ENCODE peak calls at places on chromosome 21, in six cellular contexts. D is brain microvascular endothelial cell, R is K562, I is dorsolateral prefrontal cortex, O is right lobe of liver, F is mesendoderm. A is an unnamed sample.

GRCh38 chr21:25735895-25736597 is 1.3 kb downstream of the GABPA start:
- DNase-seq in D (peak), R (peak), I (no peak), O (no peak), F (peak), A (peak)

GRCh38 chr21:45075606-45076244 is 1.3 kb downstream of the ADARB1 start:
- DNase-seq in D (peak), R (no peak), I (no peak), O (no peak), F (no peak), A (no peak)

GRCh38 chr21:37208741-37209225 is 58.4 kb downstream of the VPS26C start:
- DNase-seq in D (no peak), R (no peak), I (no peak), O (no peak), F (no peak), A (no peak)

GRCh38 chr21:32411366-32412161 is 942 bp upstream of the EVA1C start:
- DNase-seq in D (no peak), R (peak), I (peak), O (peak), F (no peak), A (peak)

GRCh38 chr21:27306821-27307746 is 340.2 kb upstream of the ADAMTS5 start:
- DNase-seq in D (no peak), R (no peak), I (no peak), O (no peak), F (no peak), A (no peak)

GRCh38 chr21:45870851-45871615 is 110.5 kb upstream of the COL6A1 start:
- DNase-seq in D (no peak), R (no peak), I (peak), O (no peak), F (no peak), A (no peak)

GRCh38 chr21:46144464-46145070 is 10.8 kb downstream of the FTCD start:
- DNase-seq in D (no peak), R (no peak), I (no peak), O (peak), F (peak), A (no peak)

GRCh38 chr21:45498646-45499000 is 43.6 kb downstream of the SLC19A1 start:
- DNase-seq in D (no peak), R (no peak), I (no peak), O (peak), F (no peak), A (no peak)

GRCh38 chr21:44845418-44846200 is 27.7 kb upstream of the SUMO3 start:
- DNase-seq in D (no peak), R (peak), I (no peak), O (no peak), F (peak), A (no peak)

GRCh38 chr21:44434568-44434925 is 20.8 kb upstream of the LRRC3 start:
- DNase-seq in D (no peak), R (no peak), I (no peak), O (no peak), F (no peak), A (no peak)

GRCh38 chr21:35527358-35527757 is 478.3 kb upstream of the RUNX1 start:
- DNase-seq in D (no peak), R (no peak), I (no peak), O (no peak), F (no peak), A (no peak)

GRCh38 chr21:45818904-45819285 is 162.7 kb upstream of the COL6A1 start:
- DNase-seq in D (peak), R (no peak), I (no peak), O (no peak), F (no peak), A (no peak)

GRCh38 chr21:25518491-25518911 is 88.8 kb downstream of the MRPL39 start:
- DNase-seq in D (no peak), R (no peak), I (no peak), O (no peak), F (peak), A (no peak)

GRCh38 chr21:37527103-37527502 is 160.5 kb downstream of the DYRK1A start:
- DNase-seq in D (no peak), R (no peak), I (no peak), O (no peak), F (no peak), A (no peak)

GRCh38 chr21:44711327-44712202 is at the start of gene TSPEAR:
- DNase-seq in D (no peak), R (no peak), I (peak), O (no peak), F (peak), A (no peak)

GRCh38 chr21:46212721-46213484 is 15.7 kb downstream of the LSS start:
- DNase-seq in D (no peak), R (no peak), I (peak), O (peak), F (no peak), A (no peak)

GRCh38 chr21:44918107-44918470 is 2.6 kb downstream of the ITGB2 start:
- DNase-seq in D (no peak), R (no peak), I (no peak), O (peak), F (no peak), A (no peak)

GRCh38 chr21:22575165-22575584 is 1577.0 kb downstream of the NCAM2 start:
- DNase-seq in D (no peak), R (peak), I (no peak), O (no peak), F (peak), A (no peak)

GRCh38 chr21:14119038-14119437 is 91.7 kb downstream of the LIPI start:
- DNase-seq in D (no peak), R (peak), I (no peak), O (no peak), F (peak), A (no peak)

GRCh38 chr21:46431884-46432488 is 26.7 kb upstream of the DIP2A start:
- DNase-seq in D (no peak), R (no peak), I (peak), O (no peak), F (no peak), A (no peak)

GRCh38 chr21:43864806-43865470 is at the start of gene AGPAT3:
- DNase-seq in D (no peak), R (peak), I (no peak), O (no peak), F (no peak), A (no peak)

GRCh38 chr21:43332872-43333300 is 94.0 kb downstream of the SIK1 start:
- DNase-seq in D (no peak), R (no peak), I (no peak), O (no peak), F (no peak), A (no peak)

GRCh38 chr21:29849735-29850176 is 90.0 kb downstream of the GRIK1 start:
- DNase-seq in D (peak), R (peak), I (peak), O (peak), F (peak), A (peak)

GRCh38 chr21:43287111-43287973 is 118.5 kb downstream of the CRYAA start:
- DNase-seq in D (no peak), R (no peak), I (no peak), O (no peak), F (no peak), A (no peak)

GRCh38 chr21:46092026-46092764 is 5.7 kb upstream of the COL6A2 start:
- DNase-seq in D (peak), R (no peak), I (no peak), O (no peak), F (no peak), A (no peak)

GRCh38 chr21:32184485-32184884 is 94.4 kb downstream of the MIS18A start:
- DNase-seq in D (no peak), R (peak), I (no peak), O (no peak), F (peak), A (no peak)

GRCh38 chr21:35573472-35574389 is 486.6 kb downstream of the SETD4 start:
- DNase-seq in D (no peak), R (no peak), I (no peak), O (no peak), F (no peak), A (no peak)

GRCh38 chr21:42809171-42809570 is 70.2 kb downstream of the WDR4 start:
- DNase-seq in D (no peak), R (no peak), I (no peak), O (no peak), F (no peak), A (no peak)

GRCh38 chr21:41640756-41641509 is 125.9 kb downstream of the RIPK4 start:
- DNase-seq in D (no peak), R (no peak), I (no peak), O (no peak), F (peak), A (no peak)
- H3K27ac ChIP-seq in D (peak), R (no peak), I (no peak), O (no peak), F (peak), A (no peak)

GRCh38 chr21:33808715-33809367 is 106.8 kb downstream of the ATP5PO start:
- DNase-seq in D (no peak), R (no peak), I (no peak), O (no peak), F (no peak), A (no peak)
- H3K27ac ChIP-seq in D (no peak), R (no peak), I (no peak), O (no peak), F (no peak), A (no peak)

GRCh38 chr21:40686526-40686925 is 160.4 kb downstream of the DSCAM start:
- DNase-seq in D (no peak), R (no peak), I (no peak), O (no peak), F (no peak), A (no peak)
- H3K27ac ChIP-seq in D (no peak), R (no peak), I (no peak), O (no peak), F (no peak), A (no peak)

GRCh38 chr21:15841856-15842564 is 112.2 kb downstream of the USP25 start:
- DNase-seq in D (peak), R (no peak), I (no peak), O (no peak), F (no peak), A (no peak)
- H3K27ac ChIP-seq in D (peak), R (no peak), I (no peak), O (no peak), F (no peak), A (no peak)

DNA sequence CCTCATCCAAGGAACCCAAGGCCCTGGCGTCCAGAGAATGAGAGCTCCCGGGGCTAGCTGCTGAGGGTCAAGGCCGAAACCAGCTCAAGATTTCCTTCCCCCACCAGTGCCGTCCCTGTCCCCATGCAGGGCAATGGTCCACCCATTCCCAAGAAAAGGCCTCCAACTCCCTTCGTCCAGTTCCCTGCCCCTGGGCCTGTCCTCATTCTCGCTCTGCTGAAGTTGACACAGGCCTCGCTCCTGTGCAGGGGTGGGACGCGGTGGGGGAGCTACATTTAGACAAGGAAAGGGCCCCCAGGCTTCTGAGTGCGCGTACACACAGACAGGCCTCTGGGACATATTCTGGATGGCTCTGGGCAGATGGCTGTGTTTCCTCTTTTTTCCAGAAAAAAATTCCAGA is 188.3 kb downstream of the ETS2 start:
- DNase-seq in D (no peak), R (no peak), I (no peak), O (no peak), F (no peak), A (no peak)
- H3K27ac ChIP-seq in D (peak), R (no peak), I (no peak), O (no peak), F (no peak), A (no peak)

GRCh38 chr21:31078216-31078615 is 39.9 kb upstream of the KRTAP19-8 start:
- DNase-seq in D (no peak), R (no peak), I (no peak), O (no peak), F (no peak), A (no peak)

GRCh38 chr21:31075844-31076243 is 37.6 kb upstream of the KRTAP19-8 start:
- DNase-seq in D (no peak), R (no peak), I (no peak), O (no peak), F (no peak), A (no peak)

DNA sequence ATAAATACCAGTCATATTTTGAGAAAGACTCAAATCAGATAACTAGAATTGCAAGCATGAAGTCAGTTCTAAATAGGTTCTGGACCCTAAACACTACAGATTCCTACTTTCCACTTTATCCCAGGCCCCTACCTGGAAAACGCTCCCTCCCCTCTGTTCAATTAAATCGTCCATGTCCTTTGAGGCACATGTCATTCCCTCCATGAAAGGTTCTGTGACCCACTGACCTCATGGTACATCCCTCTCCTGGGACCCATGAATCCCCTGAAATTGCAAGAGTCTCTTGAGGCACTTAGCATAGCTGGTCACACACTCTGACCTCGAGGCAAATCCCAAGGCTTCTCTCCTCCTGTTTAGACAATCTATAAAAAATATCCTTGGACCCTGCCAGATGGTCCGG is 34.2 kb upstream of the KRTAP19-8 start:
- DNase-seq in D (no peak), R (no peak), I (no peak), O (no peak), F (no peak), A (no peak)
- H3K27ac ChIP-seq in D (no peak), R (no peak), I (no peak), O (no peak), F (no peak), A (no peak)

DNA sequence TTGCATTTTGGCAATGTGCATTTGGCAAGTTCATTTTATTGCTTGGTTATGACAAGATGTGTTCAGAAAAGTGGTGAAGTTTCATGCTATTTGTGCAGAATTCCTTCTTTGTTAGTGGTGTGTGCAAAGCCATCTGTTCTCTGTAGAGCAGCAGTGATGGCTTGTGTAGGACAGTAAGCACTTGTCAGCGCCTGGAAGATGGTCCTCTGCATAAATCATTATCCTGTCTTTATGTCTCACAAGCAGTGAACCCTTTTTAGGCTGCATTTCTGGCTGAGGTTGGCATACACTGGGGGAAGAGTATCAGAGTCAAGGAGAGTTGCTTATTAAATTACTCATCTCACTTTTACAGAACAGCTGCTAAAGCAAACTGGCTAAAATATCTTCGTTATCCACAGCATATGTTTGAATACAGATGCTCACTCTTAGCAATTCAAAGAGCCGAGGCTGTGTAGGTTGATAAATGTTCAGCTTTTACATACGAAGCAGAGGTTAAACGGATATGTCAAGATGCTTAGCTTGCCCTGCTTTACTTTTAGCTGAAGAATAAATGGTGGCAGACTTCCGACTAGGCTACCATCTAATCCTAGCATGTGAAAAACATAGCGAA is 54.6 kb upstream of the NCAM2 start:
- DNase-seq in D (no peak), R (no peak), I (peak), O (no peak), F (no peak), A (no peak)
- H3K27ac ChIP-seq in D (no peak), R (no peak), I (peak), O (no peak), F (no peak), A (peak)

A was measured in caudate nucleus.